ENCODE peak calls at places on chromosomes 4 and X, in four cellular contexts. S is chondrocyte, M is T-helper 9 cell, W is NCI-H82. V is an unnamed sample.

GRCh38 chr4:104973708-104974107 is 173.0 kb upstream of the TET2 start:
- DNase-seq in M (no peak), S (no peak), W (no peak), V (no peak)

GRCh38 chr4:112550728-112551127 is 34.7 kb upstream of the NEUROG2 start:
- DNase-seq in W (no peak), S (no peak), M (no peak), V (no peak)

GRCh38 chr4:53015681-53016080 is 153.6 kb downstream of the RASL11B start:
- DNase-seq in M (no peak), S (no peak), W (peak; percentile 63), V (no peak)

GRCh38 chr4:4801013-4801412 is 58.5 kb upstream of the MSX1 start:
- DNase-seq in W (no peak), M (no peak), S (no peak), V (no peak)

GRCh38 chrX:152897216-152898144 is at the start of gene ZNF185:
- DNase-seq in S (peak; percentile 86), M (no peak), W (peak; percentile 36), V (no peak)

GRCh38 chrX:10230222-10230621 is 73.4 kb downstream of the CLCN4 start:
- DNase-seq in S (no peak), W (no peak), M (no peak), V (no peak)

GRCh38 chrX:74458738-74459137 is 37.4 kb downstream of the SLC16A2 start:
- DNase-seq in S (no peak), W (no peak), M (no peak), V (no peak)

GRCh38 chr4:972651-973424 is 531 bp downstream of the DGKQ start:
- DNase-seq in W (no peak), S (no peak), M (peak; percentile 50), V (peak; percentile 23)

GRCh38 chr4:140718240-140718639 is 37.9 kb downstream of the TBC1D9 start:
- DNase-seq in W (no peak), S (no peak), M (no peak), V (no peak)

GRCh38 chrX:51148848-51149247 is 183.8 kb upstream of the NUDT10 start:
- DNase-seq in W (peak; percentile 4), M (no peak), S (no peak), V (no peak)

GRCh38 chr4:183840311-183840710 is 64.8 kb upstream of the STOX2 start:
- DNase-seq in S (no peak), M (peak; percentile 45), W (peak; percentile 87), V (peak; percentile 39)

GRCh38 chrX:30874851-30875250 is 14.2 kb downstream of the TAB3 start:
- DNase-seq in S (no peak), M (no peak), W (no peak), V (no peak)

GRCh38 chr4:156138781-156139280 is 185.2 kb upstream of the CTSO start:
- DNase-seq in W (no peak), M (no peak), S (no peak), V (no peak)

GRCh38 chr4:38020386-38020785 is 60.2 kb downstream of the PTTG2 start:
- DNase-seq in S (no peak), W (no peak), M (no peak), V (no peak)

GRCh38 chr4:121594796-121595526 is 101.8 kb downstream of the ANXA5 start:
- DNase-seq in M (no peak), S (no peak), W (no peak), V (no peak)

GRCh38 chr4:3531306-3531886 is 826 bp downstream of the LRPAP1 start:
- DNase-seq in W (peak; percentile 16), S (peak; percentile 66), M (no peak), V (no peak)

GRCh38 chr4:116926631-116927295 is 158.6 kb downstream of the TRAM1L1 start:
- DNase-seq in W (no peak), M (no peak), S (no peak), V (no peak)

GRCh38 chr4:106869551-106869950 is 166.6 kb downstream of the DKK2 start:
- DNase-seq in S (no peak), M (no peak), W (no peak), V (no peak)

GRCh38 chrX:82127228-82128123 is 925.6 kb downstream of the SH3BGRL start:
- DNase-seq in W (no peak), S (no peak), M (no peak), V (no peak)

GRCh38 chr4:73152893-73153292 is 83.4 kb upstream of the COX18 start:
- DNase-seq in M (no peak), S (no peak), W (no peak), V (no peak)

GRCh38 chr4:81913427-81913878 is 441.7 kb upstream of the RASGEF1B start:
- DNase-seq in W (peak; percentile 82), S (no peak), M (peak; percentile 32), V (peak; percentile 25)

V was measured in GM18507.